ENCODE peak calls at places on chromosomes 13 and 19, in seven cellular contexts. A is PC-3, C is GM23248, K is endothelial cell of umbilical vein, I is HCT116, Z is neural progenitor cell, X is GM12878. Y is an unnamed sample.

GRCh38 chr19:14550201-14550754 is 20.9 kb downstream of the TECR start:
- DNase-seq in K (no peak), I (no peak), X (no peak), A (peak; percentile 50), C (no peak), Z (no peak), Y (no peak)

GRCh38 chr19:33796164-33797100 is at the start of gene KCTD15:
- DNase-seq in X (no peak), I (no peak), C (peak; percentile 75), Z (peak; percentile 92), K (peak; percentile 45), A (peak; percentile 16), Y (no peak)

GRCh38 chr13:73416093-73416492 is 357.3 kb downstream of the KLF5 start:
- DNase-seq in I (no peak), K (no peak), Z (peak; percentile 30), A (no peak), C (no peak), X (no peak), Y (no peak)

GRCh38 chr13:25204843-25205242 is 32.8 kb upstream of the AMER2 start:
- DNase-seq in K (no peak), I (no peak), A (no peak), X (no peak), C (no peak), Z (no peak), Y (no peak)

GRCh38 chr19:35266904-35267817 is 1.6 kb upstream of the USF2 start:
- DNase-seq in I (no peak), X (no peak), A (peak; percentile 12), C (peak; percentile 68), Z (peak; percentile 49), K (peak; percentile 10), Y (peak; percentile 37)

GRCh38 chr13:44471686-44472085 is 98.1 kb downstream of the SERP2 start:
- DNase-seq in A (peak; percentile 62), X (no peak), I (no peak), K (peak; percentile 45), Z (no peak), C (peak; percentile 59), Y (no peak)

GRCh38 chr19:40150170-40150569 is 41.1 kb upstream of the MAP3K10 start:
- DNase-seq in A (no peak), Z (no peak), C (peak; percentile 75), I (no peak), K (no peak), X (no peak), Y (no peak)

GRCh38 chr13:100195568-100195967 is 106.7 kb downstream of the PCCA start:
- DNase-seq in Z (peak; percentile 56), C (no peak), X (no peak), K (no peak), I (no peak), A (no peak), Y (no peak)

GRCh38 chr13:79995334-79995733 is 345.6 kb downstream of the SPRY2 start:
- DNase-seq in I (no peak), X (no peak), Z (no peak), C (peak; percentile 95), K (peak; percentile 44), A (peak; percentile 52), Y (no peak)

GRCh38 chr13:111116830-111117229 is 1.7 kb downstream of the ARHGEF7 start:
- DNase-seq in I (no peak), C (peak; percentile 68), X (no peak), Z (no peak), A (no peak), K (no peak), Y (no peak)
- H3K27ac ChIP-seq in I (no peak overlapping the region), C (peak overlapping the region; percentile 75), X (no peak overlapping the region), Z (no peak overlapping the region), A (no peak overlapping the region), K (no peak overlapping the region), Y (no peak overlapping the region)

GRCh38 chr13:27924529-27925141 is 4.8 kb downstream of the PDX1 start:
- DNase-seq in I (no peak), K (no peak), C (no peak), X (no peak), Z (peak; percentile 42), A (no peak), Y (no peak)

GRCh38 chr13:27921961-27922910 is 2.4 kb downstream of the PDX1 start:
- DNase-seq in I (no peak), Z (peak; percentile 34), C (no peak), A (no peak), X (no peak), K (no peak), Y (no peak)

GRCh38 chr13:27923794-27924528 is 4.2 kb downstream of the PDX1 start:
- DNase-seq in X (no peak), A (no peak), I (no peak), Z (peak; percentile 62), K (no peak), C (no peak), Y (no peak)

GRCh38 chr13:27921421-27921960 is 1.7 kb downstream of the PDX1 start:
- DNase-seq in X (no peak), C (no peak), K (no peak), Z (peak; percentile 43), A (no peak), I (no peak), Y (no peak)

GRCh38 chr13:27922974-27923612 is 3.3 kb downstream of the PDX1 start:
- DNase-seq in C (no peak), Z (no peak), I (no peak), X (no peak), A (no peak), K (no peak), Y (no peak)
- TF ChIP-seq EZH2 in C (peak; percentile 4), Z (no peak), I (no peak), X (no peak), A (no peak), K (no peak), Y (no peak)

DNA sequence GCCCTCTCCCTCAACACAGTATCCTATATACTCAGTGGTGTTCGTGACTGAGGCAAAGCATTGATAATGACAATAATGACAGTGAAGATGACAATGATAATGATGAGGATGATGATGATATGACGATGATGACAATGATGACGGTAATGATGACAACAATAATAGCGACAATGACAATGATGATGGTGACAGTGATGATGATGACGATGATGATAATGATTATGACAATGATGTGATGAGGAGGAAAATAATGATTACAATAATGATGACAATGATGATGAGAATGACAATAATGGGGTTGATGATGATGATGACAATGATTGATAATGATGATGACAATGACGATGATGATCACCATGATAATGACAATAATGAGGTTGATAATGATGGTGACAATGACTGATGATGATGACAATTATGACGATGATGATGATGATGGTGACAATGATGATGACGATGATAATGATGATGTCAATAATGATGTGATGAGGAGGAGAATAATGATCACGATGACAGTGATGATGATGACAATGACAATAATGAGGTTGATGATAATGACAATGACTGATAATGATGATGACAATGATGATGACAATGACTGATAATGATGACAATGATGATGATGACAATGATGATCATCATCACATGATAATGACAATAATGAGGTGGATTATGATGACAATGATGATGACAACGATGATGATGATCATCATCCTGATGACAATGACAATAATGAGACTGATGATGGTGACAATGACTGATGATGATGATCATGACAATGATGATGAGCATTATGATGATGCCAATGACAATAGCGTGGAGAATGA is 16.7 kb downstream of the ELSPBP1 start:
- DNase-seq in A (no peak), C (no peak), Z (no peak), K (no peak), I (no peak), X (no peak), Y (no peak)
- H3K27ac ChIP-seq in A (no peak overlapping the region), C (no peak overlapping the region), Z (no peak overlapping the region), K (no peak overlapping the region), I (no peak overlapping the region), X (no peak overlapping the region), Y (no peak overlapping the region)

DNA sequence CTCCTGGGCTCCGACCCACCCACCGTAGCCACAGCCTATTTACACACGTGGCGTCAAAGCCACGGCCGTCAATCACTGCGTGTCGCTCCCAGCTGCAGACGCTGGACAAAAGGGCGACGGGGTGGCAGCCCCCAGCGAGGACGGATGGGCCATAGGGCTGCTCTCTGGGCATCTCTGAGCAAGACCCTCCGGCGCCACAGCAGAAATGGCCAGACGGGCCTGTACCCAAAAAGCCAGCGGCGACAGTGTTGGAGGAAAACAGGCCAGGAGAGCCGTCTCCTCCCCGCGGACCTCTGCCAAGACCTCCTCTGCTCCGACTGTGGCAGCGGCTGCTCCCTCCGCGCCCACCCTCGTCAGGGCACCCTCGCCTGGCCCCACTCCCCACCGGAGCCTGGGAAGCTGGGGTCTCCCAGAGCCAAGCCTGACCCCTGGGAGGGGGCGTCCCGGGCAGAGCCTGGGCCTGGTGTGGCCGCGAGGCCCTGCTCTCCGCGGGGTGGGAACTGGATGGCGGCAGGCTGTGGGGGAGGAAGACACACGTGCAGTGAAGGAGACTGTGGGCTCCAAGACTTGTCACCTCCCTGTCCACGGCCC is 2.7 kb downstream of the C2CD4C start:
- DNase-seq in C (no peak), Z (no peak), A (no peak), K (no peak), X (no peak), I (no peak), Y (no peak)
- TF ChIP-seq EZH2 in C (no peak), Z (no peak), A (no peak), K (no peak), X (no peak), I (no peak), Y (no peak)

GRCh38 chr19:51729781-51730180 is 6.0 kb upstream of the HAS1 start:
- DNase-seq in K (no peak), C (peak; percentile 58), I (no peak), Z (no peak), A (no peak), X (no peak), Y (no peak)
- H3K27ac ChIP-seq in K (no peak overlapping the region), C (no peak overlapping the region), I (no peak overlapping the region), Z (no peak overlapping the region), A (no peak overlapping the region), X (no peak overlapping the region), Y (no peak overlapping the region)